ENCODE peak calls at places on chromosomes 4 and X, in four cellular contexts. U is K562, K is HepG2, I is GM12878. S is an unnamed sample. For H3K27me3, the result is how much of the 10 kb centered on the place peaks cover.

GRCh38 chr4:65669981-65670330 is 333 bp downstream of the EPHA5 start:
- DNase-seq in I (no peak), U (no peak), K (no peak), S (no peak)

GRCh38 chr4:86942185-86942666 is 7.4 kb downstream of the AFF1 start:
- DNase-seq in I (no peak), U (peak), K (peak), S (peak)

GRCh38 chrX:42530027-42530426 is 247.9 kb downstream of the PPP1R2C start:
- DNase-seq in I (no peak), K (no peak), U (no peak), S (no peak)

GRCh38 chrX:25012793-25013592 is 2.8 kb downstream of the ARX start:
- DNase-seq in U (no peak), I (no peak), K (no peak), S (no peak)

GRCh38 chr4:15729910-15730533 is 27.2 kb downstream of the BST1 start:
- DNase-seq in I (peak), U (peak), K (peak), S (peak)

GRCh38 chr4:17111959-17112659 is 213.7 kb upstream of the LDB2 start:
- DNase-seq in K (peak), U (peak), I (no peak), S (no peak)

GRCh38 chr4:165343353-165344191 is 16.1 kb downstream of the MSMO1 start:
- DNase-seq in K (peak), U (no peak), I (no peak), S (peak)

GRCh38 chr4:146442801-146443200 is 78.9 kb downstream of the SLC10A7 start:
- DNase-seq in I (no peak), U (no peak), K (no peak), S (no peak)

GRCh38 chr4:82864336-82865001 is 26.5 kb downstream of the SEC31A start:
- DNase-seq in U (no peak), K (no peak), I (no peak), S (no peak)

GRCh38 chrX:10769165-10769564 is 148.8 kb upstream of the MID1 start:
- DNase-seq in I (no peak), K (no peak), U (peak), S (peak)

GRCh38 chr4:129239088-129239487 is 143.1 kb downstream of the C4orf33 start:
- DNase-seq in I (no peak), U (no peak), K (no peak), S (no peak)

DNA sequence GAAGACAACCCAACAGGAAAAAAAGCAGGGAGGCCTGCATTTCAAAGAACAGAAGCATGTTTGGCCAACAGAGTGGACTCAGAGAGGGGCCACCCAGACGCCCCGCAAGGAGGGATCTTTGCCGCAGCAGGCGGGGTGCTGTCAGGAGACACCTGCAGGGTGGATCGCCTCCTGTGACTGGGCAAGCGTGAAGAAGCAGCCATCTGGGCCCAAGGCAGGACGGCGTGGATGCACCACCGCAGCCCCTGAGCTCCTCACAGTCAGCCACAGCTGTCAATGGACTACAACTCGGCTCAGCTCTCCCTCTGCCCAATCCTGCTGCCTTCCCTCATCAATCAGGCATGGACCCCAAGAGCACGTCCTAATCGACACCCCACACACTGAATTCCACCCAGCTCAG is 32.0 kb upstream of the MAN2B2 start:
- DNase-seq in I (no peak), K (no peak), U (no peak), S (no peak)
- H3K27me3 ChIP-seq in I (under half), K (under half), U (under half), S (under half)

DNA sequence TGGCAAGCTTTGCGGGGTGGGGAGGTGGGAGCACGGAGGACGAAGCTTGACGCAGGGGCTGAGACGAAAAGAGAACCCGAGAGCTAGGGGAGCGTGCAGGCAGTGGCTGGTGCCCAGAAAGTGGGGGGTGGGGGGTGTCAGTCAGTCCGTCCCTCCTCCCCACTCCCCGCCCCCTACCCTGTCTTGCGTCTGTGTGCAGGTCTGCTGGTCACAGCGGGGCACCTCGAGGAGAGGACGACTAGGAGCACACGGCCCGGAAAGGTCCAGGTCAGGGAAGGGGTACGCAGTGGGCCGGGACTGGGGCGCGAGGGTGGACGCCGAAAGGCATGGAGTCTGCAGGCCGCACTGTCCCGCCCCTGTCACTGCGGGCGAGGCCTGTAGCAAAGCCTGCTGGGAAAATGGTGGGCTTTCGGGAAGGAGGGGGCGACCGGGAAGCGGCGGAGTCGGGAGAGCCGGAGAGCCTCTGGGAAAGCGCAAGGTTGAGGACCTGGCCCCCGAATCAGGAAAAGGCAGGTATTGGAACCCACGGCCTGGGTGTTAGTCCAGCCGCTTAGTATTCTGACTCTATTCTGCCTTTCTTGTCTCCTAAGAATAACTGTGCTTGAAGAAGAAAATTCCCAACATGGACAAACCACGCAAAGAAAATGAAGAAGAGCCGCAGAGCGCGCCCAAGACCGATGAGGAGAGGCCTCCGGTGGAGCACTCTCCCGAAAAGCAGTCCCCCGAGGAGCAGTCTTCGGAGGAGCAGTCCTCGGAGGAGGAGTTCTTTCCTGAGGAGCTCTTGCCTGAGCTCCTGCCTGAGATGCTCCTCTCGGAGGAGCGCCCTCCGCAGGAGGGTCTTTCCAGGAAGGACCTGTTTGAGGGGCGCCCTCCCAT is 758 bp downstream of the TCEAL1 start:
- DNase-seq in I (no peak), U (peak), K (peak), S (peak)
- H3K4me3 ChIP-seq in I (peak), U (peak), K (peak), S (peak)

GRCh38 chrX:114924846-114925245 is 92.6 kb downstream of the IL13RA2 start:
- DNase-seq in U (no peak), K (no peak), I (no peak), S (no peak)
- TF ChIP-seq MYC in U (no peak), K (no peak), I (no peak), S (no peak)

GRCh38 chr4:37243061-37243460 is 1.5 kb upstream of the NWD2 start:
- DNase-seq in U (no peak), I (no peak), K (no peak), S (no peak)

GRCh38 chr4:37244583-37245390 is at the start of gene NWD2:
- DNase-seq in U (no peak), I (no peak), K (no peak), S (no peak)

GRCh38 chr4:37245391-37245954 is 930 bp downstream of the NWD2 start:
- DNase-seq in U (no peak), I (no peak), K (no peak), S (no peak)

GRCh38 chr4:37241646-37242045 is 2.9 kb upstream of the NWD2 start:
- DNase-seq in U (no peak), K (no peak), I (no peak), S (no peak)

GRCh38 chr4:37243722-37244582 is 591 bp upstream of the NWD2 start:
- DNase-seq in U (no peak), K (peak), I (no peak), S (no peak)
- H3K27me3 ChIP-seq in U (under half), K (under half), I (under half), S (under half)

GRCh38 chrX:154516655-154517100 is 646 bp upstream of the FAM3A start:
- DNase-seq in U (no peak), K (no peak), I (no peak), S (peak)
- H3K4me3 ChIP-seq in U (peak), K (peak), I (peak), S (no peak)

GRCh38 chrX:18099745-18100144 is 120.9 kb downstream of the BEND2 start:
- DNase-seq in K (no peak), U (no peak), I (no peak), S (no peak)
- TF ChIP-seq MYC in K (no peak), U (no peak), I (no peak), S (no peak)

GRCh38 chrX:50910685-50911176 is at the start of gene BMP15:
- DNase-seq in K (no peak), U (no peak), I (no peak), S (no peak)
- H3K27me3 ChIP-seq in K (under half), U (under half), I (under half), S (under half)

S was measured in endothelial cell of umbilical vein.